ENCODE peak calls at places on chromosome 1, in nine cellular contexts. N, O, Y, L, A, W, E, S and C are unnamed samples.

GRCh38 chr1:33971018-33971710 is 107.3 kb downstream of the HMGB4 start:
- DNase-seq in N (no peak), O (no peak), Y (no peak), L (no peak), A (no peak), W (no peak), E (no peak), S (no peak), C (no peak)

GRCh38 chr1:53585116-53585515 is 125.9 kb downstream of the DMRTB1 start:
- DNase-seq in N (no peak), O (no peak), Y (no peak), L (no peak), A (no peak), W (no peak), E (no peak), S (peak), C (no peak)

GRCh38 chr1:223811634-223812101 is 34.1 kb downstream of the TP53BP2 start:
- DNase-seq in N (no peak), O (no peak), Y (no peak), L (no peak), A (no peak), W (peak), E (no peak), S (peak), C (peak)

GRCh38 chr1:233172201-233172600 is 123.3 kb downstream of the PCNX2 start:
- DNase-seq in N (no peak), O (no peak), Y (no peak), L (no peak), A (no peak), W (no peak), E (no peak), S (no peak), C (no peak)

GRCh38 chr1:27785763-27786162 is 12.7 kb downstream of the STX12 start:
- DNase-seq in N (no peak), O (no peak), Y (peak), L (no peak), A (no peak), W (no peak), E (no peak), S (no peak), C (no peak)

GRCh38 chr1:117852846-117853555 is 76.4 kb downstream of the GDAP2 start:
- DNase-seq in N (no peak), O (no peak), Y (no peak), L (no peak), A (no peak), W (no peak), E (no peak), S (no peak), C (no peak)

GRCh38 chr1:153627797-153628626 is at the start of gene S100A1:
- DNase-seq in N (no peak), O (peak), Y (no peak), L (no peak), A (no peak), W (no peak), E (no peak), S (no peak), C (no peak)

GRCh38 chr1:81519987-81520386 is 280.7 kb upstream of the ADGRL2 start:
- DNase-seq in N (no peak), O (no peak), Y (no peak), L (no peak), A (no peak), W (no peak), E (no peak), S (no peak), C (no peak)

GRCh38 chr1:82099170-82099569 is 298.4 kb downstream of the ADGRL2 start:
- DNase-seq in N (no peak), O (no peak), Y (no peak), L (no peak), A (no peak), W (no peak), E (no peak), S (no peak), C (no peak)

GRCh38 chr1:1032428-1032827 is 12.5 kb downstream of the AGRN start:
- DNase-seq in N (no peak), O (no peak), Y (no peak), L (no peak), A (no peak), W (no peak), E (no peak), S (no peak), C (no peak)

GRCh38 chr1:35788139-35788538 is 18.4 kb upstream of the CLSPN start:
- DNase-seq in N (no peak), O (no peak), Y (no peak), L (no peak), A (no peak), W (no peak), E (no peak), S (no peak), C (no peak)